ENCODE peak calls at places on chromosomes 5 and 9, in seven cellular contexts. V is amygdala; O is RPMI7951; E is stimulated activated CD8-positive, alpha-beta memory T cell treated with anti-CD3 and anti-CD28 coated beads, Interleukin-15, amount 100 ng/mL, for 24 hours; Z is cardiac fibroblast; B is iPS-NIHi11; W is EL. R is an unnamed sample.

GRCh38 chr5:1725641-1726468 is 73.8 kb downstream of the MRPL36 start:
- DNase-seq in V (no peak), O (no peak), E (no peak), Z (no peak), B (peak), W (no peak), R (no peak)

GRCh38 chr5:6737043-6737941 is 24.1 kb downstream of the TENT4A start:
- DNase-seq in V (no peak), O (no peak), E (no peak), Z (no peak), B (no peak), W (no peak), R (no peak)

GRCh38 chr5:116572375-116573278 is 2.0 kb downstream of the SEMA6A start:
- DNase-seq in V (peak), O (no peak), E (no peak), Z (peak), B (peak), W (peak), R (no peak)

GRCh38 chr9:95516221-95516735 is 493 bp downstream of the PTCH1 start:
- DNase-seq in V (no peak), O (no peak), E (no peak), Z (no peak), B (no peak), W (no peak), R (no peak)

GRCh38 chr9:134361843-134362414 is 35.7 kb downstream of the RXRA start:
- DNase-seq in V (no peak), O (no peak), E (no peak), Z (no peak), B (no peak), W (no peak), R (no peak)

GRCh38 chr5:19058216-19058615 is 929.8 kb downstream of the CDH18 start:
- DNase-seq in V (no peak), O (no peak), E (no peak), Z (no peak), B (no peak), W (no peak), R (no peak)

GRCh38 chr9:121133104-121133816 is 58.5 kb downstream of the CNTRL start:
- DNase-seq in V (no peak), O (no peak), E (peak), Z (no peak), B (peak), W (no peak), R (no peak)

GRCh38 chr9:7983361-7983974 is 183.9 kb upstream of the DMAC1 start:
- DNase-seq in V (no peak), O (no peak), E (no peak), Z (no peak), B (no peak), W (no peak), R (no peak)

GRCh38 chr5:163912023-163912422 is 406.6 kb downstream of the MAT2B start:
- DNase-seq in V (no peak), O (no peak), E (no peak), Z (no peak), B (no peak), W (no peak), R (no peak)

GRCh38 chr9:113154936-113155335 is 4.1 kb downstream of the SLC31A2 start:
- DNase-seq in V (no peak), O (no peak), E (no peak), Z (peak), B (no peak), W (no peak), R (no peak)

GRCh38 chr9:34158362-34158869 is 20.4 kb upstream of the UBAP1 start:
- DNase-seq in V (no peak), O (peak), E (no peak), Z (peak), B (no peak), W (peak), R (no peak)

GRCh38 chr9:36092509-36093215 is 43.9 kb upstream of the GLIPR2 start:
- DNase-seq in V (no peak), O (no peak), E (no peak), Z (no peak), B (no peak), W (no peak), R (no peak)

GRCh38 chr5:168865973-168866372 is 286.8 kb upstream of the PANK3 start:
- DNase-seq in V (no peak), O (no peak), E (no peak), Z (no peak), B (peak), W (no peak), R (no peak)

GRCh38 chr5:153237671-153238332 is 252.7 kb upstream of the GRIA1 start:
- DNase-seq in V (no peak), O (no peak), E (no peak), Z (no peak), B (no peak), W (no peak), R (no peak)

GRCh38 chr5:176776916-176777315 is 33.4 kb upstream of the UNC5A start:
- DNase-seq in V (no peak), O (no peak), E (no peak), Z (no peak), B (no peak), W (no peak), R (no peak)

GRCh38 chr5:132203464-132203818 is 24.2 kb downstream of the P4HA2 start:
- DNase-seq in V (no peak), O (peak), E (no peak), Z (no peak), B (no peak), W (peak), R (no peak)

GRCh38 chr9:18849186-18849724 is 183.8 kb downstream of the SAXO1 start:
- DNase-seq in V (no peak), O (no peak), E (no peak), Z (no peak), B (no peak), W (no peak), R (no peak)

GRCh38 chr9:137087409-137087925 is 682 bp downstream of the MAN1B1 start:
- DNase-seq in V (no peak), O (no peak), E (no peak), Z (no peak), B (peak), W (no peak), R (no peak)

GRCh38 chr9:8448226-8448625 is 648.6 kb upstream of the DMAC1 start:
- DNase-seq in V (no peak), O (no peak), E (no peak), Z (no peak), B (no peak), W (no peak), R (no peak)

GRCh38 chr5:124700930-124701458 is 45.4 kb downstream of the ZNF608 start:
- DNase-seq in V (no peak), O (no peak), E (no peak), Z (no peak), B (no peak), W (no peak), R (no peak)

GRCh38 chr5:932151-932627 is 39.5 kb downstream of the TRIP13 start:
- DNase-seq in V (no peak), O (no peak), E (no peak), Z (no peak), B (no peak), W (no peak), R (no peak)

GRCh38 chr9:7165350-7165937 is 407.7 kb downstream of the KDM4C start:
- DNase-seq in V (no peak), O (no peak), E (no peak), Z (no peak), B (no peak), W (no peak), R (no peak)

GRCh38 chr5:32346869-32347268 is 34.1 kb upstream of the MTMR12 start:
- DNase-seq in V (no peak), O (no peak), E (no peak), Z (no peak), B (no peak), W (no peak), R (no peak)

GRCh38 chr5:170809551-170809950 is 26.0 kb downstream of the GABRP start:
- DNase-seq in V (no peak), O (peak), E (no peak), Z (peak), B (peak), W (peak), R (no peak)

GRCh38 chr5:118726891-118727290 is 261.5 kb downstream of the DTWD2 start:
- DNase-seq in V (no peak), O (no peak), E (no peak), Z (no peak), B (no peak), W (no peak), R (no peak)

GRCh38 chr5:179268966-179269693 is 76.1 kb downstream of the ADAMTS2 start:
- DNase-seq in V (no peak), O (no peak), E (no peak), Z (peak), B (no peak), W (peak), R (no peak)

GRCh38 chr9:121910491-121911040 is 182.5 kb downstream of the TTLL11 start:
- DNase-seq in V (no peak), O (no peak), E (no peak), Z (no peak), B (no peak), W (no peak), R (no peak)

GRCh38 chr5:136749016-136749415 is 383.7 kb upstream of the TRPC7 start:
- DNase-seq in V (no peak), O (no peak), E (no peak), Z (no peak), B (no peak), W (peak), R (no peak)

GRCh38 chr9:76583256-76583655 is 124.3 kb downstream of the GCNT1 start:
- DNase-seq in V (no peak), O (no peak), E (no peak), Z (no peak), B (no peak), W (no peak), R (no peak)

GRCh38 chr5:159911349-159911748 is 4.9 kb upstream of the ADRA1B start:
- DNase-seq in V (no peak), O (no peak), E (no peak), Z (no peak), B (no peak), W (no peak), R (no peak)